ENCODE peak calls at places on chromosomes 2 and 18, in ten cellular contexts. Y, M, O, K, N, D, L, T, P and G are unnamed samples.

GRCh38 chr2:189276277-189276676 is 96.7 kb upstream of the COL5A2 start:
- DNase-seq in P (no peak), T (no peak), M (no peak), O (no peak), K (no peak), N (no peak), Y (no peak), D (no peak), L (peak; percentile 68), G (peak; percentile 98)

GRCh38 chr18:8400193-8400752 is 209.0 kb upstream of the RAB12 start:
- DNase-seq in M (no peak), L (no peak), O (no peak), T (no peak), Y (no peak), P (no peak), K (no peak), N (no peak), D (no peak), G (no peak)

GRCh38 chr2:97870396-97870843 is 125.3 kb downstream of the TMEM131 start:
- DNase-seq in Y (no peak), M (no peak), N (peak; percentile 40), T (peak; percentile 41), O (no peak), K (peak; percentile 65), L (peak; percentile 86), P (no peak), D (no peak), G (peak; percentile 82)

GRCh38 chr2:101736861-101737291 is 39.4 kb downstream of the MAP4K4 start:
- DNase-seq in N (no peak), L (peak; percentile 71), D (no peak), P (no peak), Y (no peak), O (no peak), K (no peak), M (no peak), T (no peak), G (peak; percentile 93)

GRCh38 chr18:3305354-3305762 is 43.4 kb downstream of the MYL12B start:
- DNase-seq in N (no peak), M (no peak), K (peak; percentile 40), O (no peak), T (peak; percentile 15), D (no peak), L (peak; percentile 98), P (no peak), Y (no peak), G (peak; percentile 93)

GRCh38 chr18:10120622-10121021 is 206.8 kb downstream of the VAPA start:
- DNase-seq in P (no peak), T (no peak), O (no peak), K (no peak), Y (no peak), M (no peak), N (no peak), L (no peak), D (no peak), G (no peak)

GRCh38 chr18:50796495-50796894 is 23.3 kb downstream of the MRO start:
- DNase-seq in K (no peak), P (no peak), Y (no peak), T (no peak), L (no peak), N (no peak), D (no peak), M (peak; percentile 27), O (peak; percentile 35), G (no peak)

GRCh38 chr2:99725810-99726209 is 236.0 kb upstream of the REV1 start:
- DNase-seq in M (no peak), N (no peak), P (no peak), Y (no peak), K (no peak), L (no peak), O (no peak), T (no peak), D (no peak), G (peak; percentile 25)

GRCh38 chr2:100730290-100730868 is 89.6 kb upstream of the NPAS2 start:
- DNase-seq in K (peak; percentile 61), L (peak; percentile 76), O (peak; percentile 75), D (peak; percentile 61), Y (no peak), P (peak; percentile 63), M (peak; percentile 77), N (peak; percentile 82), T (peak; percentile 18), G (peak; percentile 88)
- TF ChIP-seq CTCF in K (peak; percentile 86), L (peak; percentile 90), O (peak; percentile 40), D (peak; percentile 63), Y (peak; percentile 28), P (peak; percentile 59), M (peak; percentile 68), N (peak; percentile 76), T (peak; percentile 35), G (peak; percentile 90)

DNA sequence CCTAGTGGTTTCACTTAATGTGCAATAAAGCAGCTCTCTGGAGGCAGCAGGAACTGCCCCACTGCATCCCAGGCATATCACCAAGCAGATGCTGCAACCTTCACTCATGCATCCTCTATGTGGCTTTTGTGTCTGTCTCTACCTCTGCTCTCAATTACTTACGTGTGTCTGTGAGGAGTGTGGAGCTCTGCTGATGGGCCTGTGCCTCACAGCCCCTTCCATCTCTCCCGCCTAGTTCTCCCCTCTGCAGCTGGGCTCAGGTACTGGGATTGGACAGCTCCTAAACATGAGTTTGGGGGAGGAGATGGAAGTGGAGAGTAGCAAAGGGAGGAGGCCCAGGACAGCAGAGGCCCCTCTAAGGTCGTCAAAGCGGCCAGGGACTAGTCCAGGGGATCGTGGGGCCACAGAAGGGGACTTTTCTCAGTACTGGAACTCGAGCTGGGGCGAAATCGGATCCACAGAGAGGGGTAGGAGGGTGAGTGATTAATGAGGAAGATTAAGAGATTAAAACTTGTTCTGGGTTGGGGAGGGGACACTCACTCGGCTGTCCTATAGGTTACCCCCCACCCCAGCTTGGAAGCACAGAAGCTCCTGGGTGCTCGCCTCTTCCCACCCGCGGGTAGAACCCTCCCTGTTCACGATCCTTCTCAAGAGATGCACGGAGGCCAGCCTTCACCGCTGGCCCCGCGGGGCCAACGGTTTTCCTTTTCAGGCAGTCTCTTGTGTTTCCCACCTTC is 2.1 kb upstream of the LBX2 start:
- DNase-seq in D (peak; percentile 30), T (no peak), M (no peak), L (no peak), Y (peak; percentile 58), O (no peak), P (no peak), K (no peak), N (no peak), G (no peak)
- H3K4me3 ChIP-seq in D (peak overlapping the region; percentile 68), T (no peak overlapping the region), M (no peak overlapping the region), L (peak overlapping the region; percentile 68), Y (peak overlapping the region; percentile 90), O (no peak overlapping the region), P (no peak overlapping the region), K (no peak overlapping the region), N (no peak overlapping the region), G (peak overlapping the region; percentile 69)

GRCh38 chr18:36334798-36335197 is 37.3 kb downstream of the FHOD3 start:
- DNase-seq in M (no peak), N (no peak), L (no peak), D (no peak), Y (no peak), K (no peak), O (no peak), P (no peak), T (no peak), G (no peak)

GRCh38 chr18:36338420-36338933 is 41.0 kb downstream of the FHOD3 start:
- DNase-seq in O (no peak), P (no peak), N (no peak), T (no peak), M (no peak), D (no peak), K (no peak), Y (no peak), L (no peak), G (no peak)

GRCh38 chr18:36337679-36338419 is 40.3 kb downstream of the FHOD3 start:
- DNase-seq in P (no peak), T (no peak), L (no peak), N (no peak), M (no peak), Y (no peak), O (no peak), K (no peak), D (no peak), G (no peak)

GRCh38 chr18:36333418-36333817 is 35.9 kb downstream of the FHOD3 start:
- DNase-seq in P (no peak), L (no peak), O (no peak), M (no peak), D (no peak), N (no peak), K (no peak), Y (no peak), T (no peak), G (peak; percentile 70)

DNA sequence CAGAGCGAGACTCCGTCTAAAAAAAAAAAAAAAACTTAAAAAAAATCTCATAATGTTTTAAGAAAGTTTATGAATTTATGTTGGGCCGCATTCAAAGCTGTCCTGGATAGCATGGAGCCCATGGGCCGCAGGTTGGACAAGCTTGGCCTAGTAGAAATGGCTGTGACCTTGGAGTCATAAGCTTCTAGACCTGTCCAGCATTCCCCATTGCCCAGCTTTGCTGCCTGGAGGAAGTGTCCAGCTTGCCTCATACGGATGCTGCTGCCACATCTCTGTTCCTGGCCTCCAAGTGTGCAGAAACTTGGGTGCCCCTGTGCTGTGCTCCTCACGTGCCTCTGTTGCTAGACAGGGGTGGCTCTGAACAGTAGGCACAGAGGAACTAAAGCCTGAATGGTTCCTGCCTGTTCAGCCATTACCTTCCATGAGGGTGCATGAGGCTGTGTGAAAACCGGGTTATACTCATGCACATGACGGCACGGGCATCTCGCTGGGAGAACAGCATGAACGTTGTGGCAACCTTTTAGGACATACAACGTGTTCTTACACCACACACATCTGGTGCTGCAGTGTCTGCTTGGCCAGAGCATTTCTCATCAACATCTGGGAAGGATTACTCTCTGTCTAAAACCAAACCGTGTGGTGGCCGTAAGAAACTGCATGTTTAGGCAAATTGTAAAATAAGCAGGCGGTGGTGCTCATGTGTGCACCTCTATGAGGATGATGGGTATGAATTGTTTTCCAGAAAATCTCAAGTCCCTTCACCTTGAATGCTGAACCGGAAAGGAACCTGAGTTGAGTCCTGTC is 38.2 kb downstream of the FHOD3 start:
- DNase-seq in L (no peak), O (no peak), K (no peak), D (no peak), P (no peak), Y (no peak), N (no peak), M (no peak), T (no peak), G (no peak)
- TF ChIP-seq CTCF in L (peak; percentile 25), O (no peak), K (no peak), D (no peak), P (no peak), Y (no peak), N (no peak), M (no peak), T (no peak), G (no peak)

GRCh38 chr2:224027912-224028311 is 11.2 kb downstream of the SERPINE2 start:
- DNase-seq in Y (no peak), T (no peak), O (no peak), K (no peak), P (no peak), N (no peak), M (no peak), D (no peak), L (no peak), G (no peak)

GRCh38 chr2:224029876-224030275 is 9.2 kb downstream of the SERPINE2 start:
- DNase-seq in T (no peak), P (no peak), M (no peak), Y (no peak), L (no peak), K (no peak), O (no peak), D (no peak), N (no peak), G (no peak)

GRCh38 chr2:224025874-224026273 is 13.2 kb downstream of the SERPINE2 start:
- DNase-seq in O (no peak), L (no peak), K (no peak), Y (no peak), P (no peak), D (no peak), M (no peak), T (peak; percentile 39), N (no peak), G (no peak)

GRCh38 chr2:224024270-224024669 is 14.8 kb downstream of the SERPINE2 start:
- DNase-seq in L (no peak), Y (no peak), D (no peak), M (no peak), P (no peak), O (no peak), N (no peak), T (no peak), K (no peak), G (no peak)

GRCh38 chr2:224027070-224027469 is 12.0 kb downstream of the SERPINE2 start:
- DNase-seq in P (no peak), L (no peak), Y (no peak), T (no peak), O (no peak), M (no peak), K (no peak), N (no peak), D (no peak), G (no peak)
- H3K4me3 ChIP-seq in P (no peak overlapping the region), L (no peak overlapping the region), Y (no peak overlapping the region), T (no peak overlapping the region), O (no peak overlapping the region), M (no peak overlapping the region), K (no peak overlapping the region), N (no peak overlapping the region), D (no peak overlapping the region), G (no peak overlapping the region)